ENCODE peak calls at places on chromosomes 5 and 9, in nine cellular contexts. R is RWPE1; E is A549; W is CD8-positive, alpha-beta T cell; G is colonic mucosa; S is transverse colon; O is stomach; M is suprapubic skin; L is fibroblast of lung. N is an unnamed sample.

GRCh38 chr9:7185612-7186011 is 427.8 kb downstream of the KDM4C start:
- DNase-seq in R (peak; percentile 41), E (peak; percentile 83), W (no peak), G (no peak), S (no peak), O (no peak), M (no peak), L (peak; percentile 73), N (no peak)

GRCh38 chr5:59209758-59210359 is 627.0 kb downstream of the RAB3C start:
- DNase-seq in R (no peak), E (no peak), W (no peak), G (no peak), S (no peak), O (no peak), M (no peak), L (peak; percentile 54), N (no peak)

GRCh38 chr5:82901281-82901888 is 175.8 kb downstream of the TMEM167A start:
- DNase-seq in R (no peak), E (peak; percentile 6), W (no peak), G (no peak), S (no peak), O (no peak), M (no peak), L (no peak), N (no peak)

GRCh38 chr5:59598547-59598874 is 295.0 kb downstream of the PDE4D start:
- DNase-seq in R (no peak), E (no peak), W (no peak), G (peak; percentile 36), S (peak; percentile 9), O (no peak), M (no peak), L (no peak), N (no peak)

GRCh38 chr5:88732181-88732633 is 150.8 kb downstream of the MEF2C start:
- DNase-seq in R (no peak), E (no peak), W (no peak), G (no peak), S (peak; percentile 43), O (no peak), M (no peak), L (no peak), N (no peak)

GRCh38 chr9:9719373-9720112 is 893.3 kb downstream of the PTPRD start:
- DNase-seq in R (no peak), E (no peak), W (no peak), G (no peak), S (no peak), O (no peak), M (no peak), L (no peak), N (no peak)

GRCh38 chr9:124297553-124297905 is 39.8 kb downstream of the NEK6 start:
- DNase-seq in R (peak; percentile 96), E (peak; percentile 72), W (no peak), G (no peak), S (peak; percentile 36), O (peak; percentile 85), M (no peak), L (peak; percentile 92), N (no peak)

GRCh38 chr5:137310051-137310730 is 188.9 kb downstream of the SPOCK1 start:
- DNase-seq in R (peak; percentile 95), E (peak; percentile 72), W (no peak), G (no peak), S (no peak), O (no peak), M (no peak), L (peak; percentile 83), N (no peak)

GRCh38 chr5:34577267-34577666 is 78.9 kb upstream of the RAI14 start:
- DNase-seq in R (no peak), E (no peak), W (no peak), G (no peak), S (no peak), O (no peak), M (no peak), L (no peak), N (no peak)
- H3K27ac ChIP-seq in R (no peak overlapping the region), E (peak overlapping the region; percentile 13), W (no peak overlapping the region), G (no peak overlapping the region), S (no peak overlapping the region), O (no peak overlapping the region), M (no peak overlapping the region), L (no peak overlapping the region), N (no peak overlapping the region)

DNA sequence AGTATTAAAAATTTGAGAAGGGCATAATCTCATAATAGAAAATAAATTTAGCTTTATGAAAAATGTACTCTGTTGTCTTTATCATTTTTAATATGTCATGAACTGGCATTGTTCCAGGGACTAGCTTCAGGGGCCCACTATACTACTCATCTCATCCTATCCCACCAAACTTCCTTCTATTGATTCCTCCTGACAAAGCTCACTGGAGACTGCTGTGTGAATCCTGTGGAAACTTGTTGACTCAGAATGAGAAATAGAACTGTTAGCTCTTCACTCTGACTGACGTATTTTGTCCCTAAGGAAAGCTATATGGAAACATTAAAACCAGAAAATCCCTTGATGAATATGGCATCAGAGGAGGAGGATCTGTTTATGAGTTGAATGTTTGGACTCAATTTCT is 29.8 kb upstream of the BNIP1 start:
- DNase-seq in R (no peak), E (no peak), W (no peak), G (no peak), S (no peak), O (no peak), M (no peak), L (no peak), N (no peak)
- H3K27ac ChIP-seq in R (no peak overlapping the region), E (no peak overlapping the region), W (no peak overlapping the region), G (no peak overlapping the region), S (no peak overlapping the region), O (no peak overlapping the region), M (no peak overlapping the region), L (no peak overlapping the region), N (no peak overlapping the region)

GRCh38 chr9:86405926-86406325 is 51.7 kb upstream of the TUT7 start:
- DNase-seq in R (peak; percentile 88), E (peak; percentile 59), W (no peak), G (no peak), S (no peak), O (no peak), M (no peak), L (peak; percentile 93), N (no peak)
- H3K27ac ChIP-seq in R (peak overlapping the region; percentile 88), E (peak overlapping the region; percentile 79), W (no peak overlapping the region), G (no peak overlapping the region), S (no peak overlapping the region), O (peak overlapping the region; percentile 76), M (peak overlapping the region; percentile 75), L (peak overlapping the region; percentile 34), N (peak overlapping the region; percentile 86)

DNA sequence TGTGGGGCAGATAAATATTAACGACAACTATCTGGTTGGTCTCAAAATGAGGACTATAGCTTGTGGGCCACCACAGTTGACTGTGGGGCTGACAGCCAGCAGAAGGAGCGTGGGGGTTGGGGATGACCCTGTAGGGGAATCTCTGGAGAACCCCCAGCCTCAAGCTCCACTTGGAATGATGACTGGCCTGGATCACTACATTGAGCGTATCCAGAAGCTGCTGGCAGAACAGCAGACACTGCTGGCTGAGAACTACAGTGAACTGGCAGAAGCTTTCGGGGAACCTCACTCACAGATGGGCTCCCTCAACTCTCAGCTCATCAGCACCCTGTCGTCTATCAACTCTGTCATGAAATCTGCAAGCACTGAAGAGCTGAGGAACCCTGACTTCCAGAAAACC is 128.5 kb upstream of the DMRT1 start:
- DNase-seq in R (no peak), E (no peak), W (no peak), G (no peak), S (no peak), O (no peak), M (no peak), L (no peak), N (no peak)
- H3K27ac ChIP-seq in R (peak overlapping the region; percentile 30), E (no peak overlapping the region), W (no peak overlapping the region), G (no peak overlapping the region), S (peak overlapping the region; percentile 63), O (peak overlapping the region; percentile 72), M (no peak overlapping the region), L (no peak overlapping the region), N (peak overlapping the region; percentile 78)

DNA sequence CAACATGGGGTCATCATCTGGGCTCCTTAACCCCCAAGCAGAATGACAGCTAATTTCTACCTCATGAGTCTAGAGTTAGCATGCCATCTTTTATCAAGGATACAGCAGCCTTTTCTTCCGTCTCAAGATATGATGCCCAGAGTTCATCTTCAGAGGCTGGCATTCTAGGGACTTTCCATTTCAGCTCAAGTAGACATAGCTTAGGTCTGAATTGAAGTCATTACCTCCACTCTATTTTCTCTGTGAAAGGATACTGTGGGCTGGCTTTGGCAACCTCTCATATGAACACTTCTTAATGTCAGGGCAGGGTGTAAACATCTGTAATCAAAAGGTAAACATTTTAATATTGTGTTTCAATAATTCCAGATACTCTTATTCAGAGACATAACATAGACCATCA is 535.7 kb downstream of the MAT2B start:
- DNase-seq in R (no peak), E (no peak), W (no peak), G (no peak), S (no peak), O (no peak), M (no peak), L (no peak), N (no peak)
- H3K27ac ChIP-seq in R (no peak overlapping the region), E (no peak overlapping the region), W (no peak overlapping the region), G (no peak overlapping the region), S (no peak overlapping the region), O (no peak overlapping the region), M (no peak overlapping the region), L (no peak overlapping the region), N (no peak overlapping the region)

DNA sequence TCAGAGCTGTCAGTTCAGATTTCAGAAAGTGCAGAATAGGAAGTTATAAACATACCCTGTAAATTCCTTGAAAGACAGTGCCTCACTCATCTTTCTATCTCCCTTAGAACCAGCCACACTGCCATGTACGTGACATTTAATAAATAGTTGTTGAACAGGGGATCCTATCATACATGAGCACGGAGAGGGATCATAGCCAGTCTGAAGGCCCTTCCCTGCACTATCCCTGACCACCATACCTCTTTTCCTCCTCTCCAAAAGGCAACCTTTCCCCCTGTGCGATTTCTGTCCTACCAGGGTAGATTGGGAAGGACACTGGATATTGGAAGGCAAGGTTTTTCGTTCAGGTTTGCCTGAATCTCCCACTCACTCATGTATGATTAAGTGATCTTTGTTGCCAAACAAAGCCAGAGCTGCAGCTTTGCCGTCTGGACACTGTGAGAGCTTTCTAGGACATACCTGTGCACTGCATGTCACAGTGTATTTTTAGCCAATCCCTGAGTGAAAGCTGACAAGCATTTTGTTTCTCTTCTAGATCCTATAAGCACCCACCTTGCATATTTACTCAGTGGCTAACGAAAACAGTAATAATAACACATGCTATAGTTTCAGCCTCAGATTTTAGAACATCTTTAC is 986.5 kb upstream of the WWC1 start:
- DNase-seq in R (no peak), E (no peak), W (no peak), G (no peak), S (no peak), O (no peak), M (no peak), L (no peak), N (no peak)
- H3K27ac ChIP-seq in R (no peak overlapping the region), E (no peak overlapping the region), W (no peak overlapping the region), G (no peak overlapping the region), S (no peak overlapping the region), O (no peak overlapping the region), M (no peak overlapping the region), L (no peak overlapping the region), N (no peak overlapping the region)

N was measured in esophagus squamous epithelium.